ENCODE peak calls at places on chromosomes 5 and 9, in four cellular contexts. S is HepG2, M is GM12878, D is K562. K is an unnamed sample.

GRCh38 chr5:93789173-93790070 is 48.0 kb upstream of the POU5F2 start:
- DNase-seq in M (no peak), D (no peak), S (no peak), K (no peak)

GRCh38 chr9:19271081-19271480 is 40.6 kb downstream of the DENND4C start:
- DNase-seq in M (no peak), S (no peak), D (no peak), K (no peak)

GRCh38 chr5:172801184-172801671 is 30.2 kb upstream of the DUSP1 start:
- DNase-seq in D (no peak), S (peak), M (no peak), K (no peak)

GRCh38 chr9:70594546-70594945 is 180.1 kb upstream of the KLF9 start:
- DNase-seq in D (no peak), M (no peak), S (no peak), K (no peak)

GRCh38 chr5:57650360-57651069 is 167.9 kb upstream of the ACTBL2 start:
- DNase-seq in D (peak), S (peak), M (peak), K (peak)

GRCh38 chr5:168693883-168694282 is 114.7 kb upstream of the PANK3 start:
- DNase-seq in S (no peak), D (no peak), M (no peak), K (no peak)

GRCh38 chr9:131279927-131280530 is 3.7 kb upstream of the FAM78A start:
- DNase-seq in M (no peak), S (no peak), D (no peak), K (no peak)

GRCh38 chr5:26121343-26121742 is 917.0 kb downstream of the CDH9 start:
- DNase-seq in D (no peak), M (no peak), S (peak), K (peak)

GRCh38 chr5:116759860-116760644 is 185.4 kb upstream of the SEMA6A start:
- DNase-seq in M (no peak), D (no peak), S (peak), K (peak)

GRCh38 chr9:121156263-121156731 is 45.4 kb downstream of the RAB14 start:
- DNase-seq in D (no peak), M (peak), S (no peak), K (no peak)

GRCh38 chr5:134527156-134527960 is 1.9 kb downstream of the JADE2 start:
- DNase-seq in D (peak), S (peak), M (no peak), K (peak)

GRCh38 chr5:10452768-10453331 is 11.2 kb downstream of the ROPN1L start:
- DNase-seq in D (peak), S (peak), M (peak), K (no peak)

GRCh38 chr5:6215891-6216290 is 162.5 kb downstream of the MED10 start:
- DNase-seq in S (no peak), D (no peak), M (no peak), K (no peak)

GRCh38 chr9:121735065-121735791 is 83.8 kb downstream of the DAB2IP start:
- DNase-seq in S (peak), D (peak), M (no peak), K (peak)

GRCh38 chr5:119896851-119897536 is 267.6 kb downstream of the FAM170A start:
- DNase-seq in M (no peak), S (no peak), D (no peak), K (no peak)

GRCh38 chr5:55657443-55657842 is 54.7 kb downstream of the SLC38A9 start:
- DNase-seq in M (no peak), S (no peak), D (no peak), K (no peak)

GRCh38 chr9:105132576-105132975 is 111.9 kb upstream of the SLC44A1 start:
- DNase-seq in S (peak), D (no peak), M (no peak), K (no peak)

GRCh38 chr5:131068893-131069643 is 96.0 kb downstream of the HINT1 start:
- DNase-seq in S (no peak), D (no peak), M (peak), K (no peak)

GRCh38 chr5:96476654-96477053 is 43.6 kb upstream of the PCSK1 start:
- DNase-seq in D (no peak), S (no peak), M (no peak), K (no peak)
- TF ChIP-seq ATF2 in D (no peak), S (no peak), M (no peak), K (no peak)

GRCh38 chr5:1965860-1966396 is 83.2 kb upstream of the IRX4 start:
- DNase-seq in M (no peak), D (no peak), S (no peak), K (no peak)

GRCh38 chr5:1963941-1964451 is 81.3 kb upstream of the IRX4 start:
- DNase-seq in D (no peak), M (no peak), S (no peak), K (no peak)

GRCh38 chr5:1966461-1966860 is 83.7 kb upstream of the IRX4 start:
- DNase-seq in D (no peak), M (no peak), S (no peak), K (no peak)

GRCh38 chr5:1971944-1972343 is 89.2 kb upstream of the IRX4 start:
- DNase-seq in M (no peak), S (no peak), D (no peak), K (no peak)

GRCh38 chr5:1967716-1968115 is 85.0 kb upstream of the IRX4 start:
- DNase-seq in D (no peak), M (no peak), S (no peak), K (no peak)
- TF ChIP-seq TCF7 in D (no peak), M (no peak), S (no peak), K (no peak)

GRCh38 chr9:36431078-36431477 is 31.0 kb upstream of the RNF38 start:
- DNase-seq in D (no peak), S (no peak), M (no peak), K (no peak)
- TF ChIP-seq ATF2 in D (no peak), S (no peak), M (no peak), K (no peak)

DNA sequence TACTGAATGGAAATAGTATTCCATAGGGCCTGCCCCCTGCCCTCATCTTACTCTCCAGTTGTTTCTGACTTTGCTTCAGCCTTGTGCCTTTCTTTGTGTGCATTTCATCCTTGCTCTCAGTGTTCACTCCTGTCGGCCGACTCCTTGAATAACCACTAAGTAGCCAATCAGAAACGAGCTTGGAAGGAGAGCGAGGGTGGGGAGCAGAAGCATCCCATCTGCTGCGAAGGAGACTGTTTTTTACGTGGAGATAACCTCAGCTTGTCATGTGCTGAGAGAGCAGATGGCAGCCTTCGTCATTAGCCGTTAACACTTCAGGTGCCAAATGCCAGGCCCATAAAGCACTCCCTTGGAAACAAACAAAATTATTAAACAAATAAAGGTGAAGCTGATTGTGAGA is 45.4 kb upstream of the CFAP157 start:
- DNase-seq in D (no peak), M (no peak), S (no peak), K (no peak)
- TF ChIP-seq TCF7 in D (no peak), M (no peak), S (no peak), K (no peak)

GRCh38 chr5:14286574-14287399 is 143.6 kb downstream of the TRIO start:
- DNase-seq in M (peak), D (no peak), S (no peak), K (no peak)
- TF ChIP-seq ATF2 in M (peak), D (no peak), S (no peak), K (no peak)

GRCh38 chr5:39419830-39420229 is 5.0 kb downstream of the DAB2 start:
- DNase-seq in S (no peak), M (no peak), D (no peak), K (no peak)

GRCh38 chr5:39422886-39423285 is 1.9 kb downstream of the DAB2 start:
- DNase-seq in M (no peak), D (no peak), S (peak), K (no peak)

GRCh38 chr5:39417979-39418378 is 6.8 kb downstream of the DAB2 start:
- DNase-seq in S (no peak), M (no peak), D (no peak), K (no peak)

GRCh38 chr5:39422036-39422606 is 2.7 kb downstream of the DAB2 start:
- DNase-seq in D (no peak), M (no peak), S (no peak), K (no peak)

GRCh38 chr5:39420482-39421145 is 4.2 kb downstream of the DAB2 start:
- DNase-seq in S (no peak), M (no peak), D (no peak), K (no peak)
- TF ChIP-seq TCF7 in S (no peak), M (no peak), D (no peak), K (no peak)

GRCh38 chr9:130043654-130044623 is 950 bp upstream of the FNBP1 start:
- DNase-seq in M (no peak), D (peak), S (peak), K (peak)
- TF ChIP-seq ATF2 in M (no peak), D (no peak), S (peak), K (no peak)

DNA sequence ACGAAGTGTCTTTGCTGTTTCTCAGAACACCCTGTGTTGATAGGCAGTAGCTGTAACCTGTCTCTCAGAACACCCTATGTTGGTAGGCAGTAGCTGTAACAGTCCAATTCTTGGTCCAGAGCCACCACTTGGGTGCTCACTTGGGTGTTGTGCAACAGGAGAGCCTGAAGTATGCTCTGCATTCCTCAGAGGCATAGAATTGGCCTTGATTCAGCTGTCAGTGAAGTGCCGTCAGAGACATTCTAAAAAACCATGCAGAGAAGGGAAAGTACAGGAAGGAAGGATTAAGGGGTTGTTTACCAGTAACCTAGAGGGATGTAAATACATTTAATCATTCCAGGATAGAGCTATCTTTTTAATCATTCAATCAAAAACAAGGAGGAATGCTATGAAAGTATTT is 231.2 kb downstream of the ARRDC3 start:
- DNase-seq in M (no peak), S (peak), D (no peak), K (no peak)
- TF ChIP-seq TCF7 in M (no peak), S (no peak), D (no peak), K (no peak)

GRCh38 chr9:17777465-17777864 is 198.6 kb downstream of the SH3GL2 start:
- DNase-seq in S (no peak), D (no peak), M (no peak), K (no peak)

GRCh38 chr9:17775646-17776045 is 196.8 kb downstream of the SH3GL2 start:
- DNase-seq in S (no peak), M (no peak), D (no peak), K (no peak)

GRCh38 chr9:17772223-17772622 is 193.4 kb downstream of the SH3GL2 start:
- DNase-seq in D (no peak), S (no peak), M (no peak), K (no peak)

GRCh38 chr9:17776735-17777134 is 197.9 kb downstream of the SH3GL2 start:
- DNase-seq in D (no peak), M (no peak), S (no peak), K (no peak)
- TF ChIP-seq ATF2 in D (no peak), M (no peak), S (no peak), K (no peak)

DNA sequence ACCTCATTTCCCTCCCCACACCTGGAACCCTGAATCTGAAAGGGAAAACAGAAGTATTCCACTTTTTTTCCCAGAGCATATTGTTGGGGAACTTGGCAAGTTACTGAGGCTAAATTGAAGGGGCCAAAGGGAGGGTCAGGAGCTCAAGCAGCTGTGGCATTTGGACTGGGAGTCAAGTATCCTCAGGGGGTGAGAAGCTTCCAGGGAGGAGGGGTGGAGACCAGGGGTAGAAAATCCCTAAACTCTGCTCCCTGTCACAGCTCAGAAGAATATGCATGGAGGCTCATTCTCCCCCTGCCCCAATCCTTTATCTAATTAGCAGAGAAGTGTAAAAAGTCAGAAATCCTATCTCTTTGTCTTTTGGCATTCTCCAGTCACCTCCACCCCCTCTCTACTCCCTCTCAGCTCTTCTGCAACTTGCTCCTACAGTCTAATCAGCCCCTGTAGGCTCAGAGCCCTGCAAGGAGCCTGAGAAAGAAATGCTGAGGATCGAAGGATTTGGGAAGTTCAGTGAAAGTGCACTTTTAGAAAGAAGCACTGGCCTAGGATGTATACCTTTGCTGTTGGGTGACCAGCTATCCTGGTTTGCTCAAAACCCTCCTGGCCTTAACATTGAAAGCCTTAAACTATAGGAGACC is 5.7 kb upstream of the WNT8A start:
- DNase-seq in D (no peak), M (no peak), S (no peak), K (no peak)
- TF ChIP-seq TCF7 in D (no peak), M (no peak), S (no peak), K (no peak)